ENCODE peak calls at places on chromosomes 3 and 15, in eight cellular contexts. W, H, C, F, E, B, J and D are unnamed samples.
A peak's percentile ranks its signal among the peaks of the same experiment; 100 is the strongest.

GRCh38 chr3:165854696-165855095 is 17.5 kb upstream of the BCHE start:
- DNase-seq in J (no peak), W (no peak), H (peak; percentile 18), C (no peak), B (no peak), E (no peak), F (no peak), D (no peak)

GRCh38 chr15:74960995-74961588 is 4.5 kb upstream of the RPP25 start:
- DNase-seq in J (no peak), F (no peak), E (no peak), H (no peak), B (no peak), W (no peak), C (no peak), D (no peak)

GRCh38 chr15:99717129-99718024 is 15.9 kb downstream of the LYSMD4 start:
- DNase-seq in C (peak; percentile 44), E (no peak), H (no peak), J (peak; percentile 31), F (no peak), B (no peak), W (no peak), D (no peak)

GRCh38 chr3:153216928-153217327 is 54.9 kb downstream of the RAP2B start:
- DNase-seq in J (no peak), F (no peak), B (no peak), H (no peak), E (no peak), W (no peak), C (no peak), D (no peak)

GRCh38 chr3:150773616-150774192 is 10.7 kb upstream of the SIAH2 start:
- DNase-seq in J (no peak), W (no peak), C (no peak), B (no peak), F (no peak), H (no peak), E (no peak), D (no peak)

GRCh38 chr3:141647562-141647915 is 90.6 kb upstream of the RNF7 start:
- DNase-seq in E (no peak), F (no peak), J (no peak), B (no peak), W (no peak), H (no peak), C (no peak), D (no peak)

GRCh38 chr3:70471464-70472342 is 159.3 kb upstream of the MDFIC2 start:
- DNase-seq in H (peak; percentile 30), E (no peak), W (no peak), J (no peak), C (no peak), F (no peak), B (no peak), D (peak; percentile 4)

GRCh38 chr3:137172703-137173102 is 214.9 kb downstream of the IL20RB start:
- DNase-seq in E (no peak), H (no peak), F (no peak), C (no peak), J (peak; percentile 44), B (no peak), W (no peak), D (no peak)

GRCh38 chr3:86890997-86891396 is 100.0 kb downstream of the VGLL3 start:
- DNase-seq in W (no peak), B (no peak), F (peak; percentile 33), J (no peak), C (no peak), E (no peak), H (no peak), D (no peak)

GRCh38 chr15:78061963-78062427 is 15.5 kb downstream of the TBC1D2B start:
- DNase-seq in C (no peak), B (no peak), E (no peak), J (peak; percentile 60), W (peak; percentile 27), H (no peak), F (no peak), D (no peak)

GRCh38 chr3:14440531-14441239 is 38.3 kb downstream of the SLC6A6 start:
- DNase-seq in J (peak; percentile 73), F (no peak), H (peak; percentile 69), W (no peak), E (no peak), C (no peak), B (no peak), D (no peak)

GRCh38 chr3:43996379-43997301 is 245.0 kb upstream of the TOPAZ1 start:
- DNase-seq in W (no peak), J (peak; percentile 62), C (no peak), F (no peak), E (no peak), H (peak; percentile 31), B (no peak), D (no peak)

GRCh38 chr3:39809995-39810595 is 686 bp downstream of the MYRIP start:
- DNase-seq in W (no peak), J (peak; percentile 11), E (no peak), H (no peak), C (peak; percentile 24), F (no peak), B (no peak), D (no peak)

GRCh38 chr3:141050913-141051632 is at the start of gene SPSB4:
- DNase-seq in F (no peak), B (no peak), J (no peak), C (no peak), H (no peak), W (no peak), E (peak; percentile 77), D (no peak)

GRCh38 chr3:190089711-190090110 is 31.0 kb downstream of the P3H2 start:
- DNase-seq in J (no peak), H (peak; percentile 79), B (no peak), E (no peak), F (no peak), W (no peak), C (no peak), D (no peak)

GRCh38 chr3:12966847-12967750 is 106.1 kb downstream of the IQSEC1 start:
- DNase-seq in E (peak; percentile 77), J (no peak), B (no peak), F (no peak), W (no peak), H (no peak), C (peak; percentile 52), D (no peak)